ENCODE peak calls at places on chromosomes 13 and 19, in nine cellular contexts. B is effector memory CD4-positive, alpha-beta T cell; Q is body of pancreas; H is cardiac muscle cell; O is SJSA1; D is upper lobe of right lung; A is right lobe of liver; V is tibial artery; J is mammary epithelial cell. L is an unnamed sample.

GRCh38 chr19:43841990-43842389 is 14.9 kb downstream of the ZNF283 start:
- DNase-seq in A (no peak), D (no peak), V (no peak), B (no peak), J (no peak), O (no peak), H (no peak), Q (no peak), L (no peak)

GRCh38 chr13:38566526-38566925 is 120.4 kb upstream of the FREM2 start:
- DNase-seq in D (no peak), B (no peak), J (no peak), A (no peak), V (no peak), O (no peak), H (no peak), Q (no peak), L (peak; percentile 49)

GRCh38 chr19:5338661-5339469 is 1.7 kb downstream of the PTPRS start:
- DNase-seq in V (no peak), B (no peak), H (peak; percentile 73), J (no peak), D (no peak), O (no peak), Q (peak; percentile 17), A (no peak), L (peak; percentile 16)

GRCh38 chr13:48542581-48543341 is 9.9 kb upstream of the RCBTB2 start:
- DNase-seq in V (peak; percentile 54), O (no peak), J (no peak), H (peak; percentile 74), A (peak; percentile 82), B (no peak), Q (peak; percentile 51), D (peak; percentile 78), L (no peak)

GRCh38 chr13:87999791-88000190 is 328.6 kb downstream of the SLITRK5 start:
- DNase-seq in H (peak; percentile 4), J (no peak), A (no peak), V (no peak), O (peak; percentile 9), B (no peak), D (no peak), Q (no peak), L (no peak)

GRCh38 chr19:1512671-1513491 is at the start of gene ADAMTSL5:
- DNase-seq in H (peak; percentile 67), Q (no peak), B (peak; percentile 32), A (no peak), J (peak; percentile 76), V (no peak), O (peak; percentile 53), D (peak; percentile 81), L (peak; percentile 65)

GRCh38 chr13:18628428-18628827 is 553.2 kb downstream of the TUBA3C start:
- DNase-seq in D (no peak), Q (no peak), V (no peak), H (no peak), A (peak; percentile 63), B (no peak), J (no peak), O (no peak), L (no peak)

GRCh38 chr19:54389556-54389955 is 24.8 kb upstream of the LAIR1 start:
- DNase-seq in B (no peak), Q (no peak), H (no peak), D (no peak), A (no peak), J (no peak), V (no peak), O (no peak), L (no peak)

GRCh38 chr13:30735025-30735967 is at the start of gene ALOX5AP:
- DNase-seq in Q (no peak), V (no peak), B (no peak), J (no peak), O (no peak), A (no peak), H (no peak), D (no peak), L (no peak)

GRCh38 chr19:29328586-29328985 is 115.6 kb upstream of the UQCRFS1 start:
- DNase-seq in J (no peak), V (no peak), Q (no peak), B (no peak), O (no peak), A (no peak), H (no peak), D (no peak), L (no peak)

GRCh38 chr13:35675651-35676050 is 199.2 kb upstream of the MAB21L1 start:
- DNase-seq in J (no peak), B (no peak), A (no peak), H (no peak), D (no peak), O (no peak), Q (no peak), V (no peak), L (no peak)

DNA sequence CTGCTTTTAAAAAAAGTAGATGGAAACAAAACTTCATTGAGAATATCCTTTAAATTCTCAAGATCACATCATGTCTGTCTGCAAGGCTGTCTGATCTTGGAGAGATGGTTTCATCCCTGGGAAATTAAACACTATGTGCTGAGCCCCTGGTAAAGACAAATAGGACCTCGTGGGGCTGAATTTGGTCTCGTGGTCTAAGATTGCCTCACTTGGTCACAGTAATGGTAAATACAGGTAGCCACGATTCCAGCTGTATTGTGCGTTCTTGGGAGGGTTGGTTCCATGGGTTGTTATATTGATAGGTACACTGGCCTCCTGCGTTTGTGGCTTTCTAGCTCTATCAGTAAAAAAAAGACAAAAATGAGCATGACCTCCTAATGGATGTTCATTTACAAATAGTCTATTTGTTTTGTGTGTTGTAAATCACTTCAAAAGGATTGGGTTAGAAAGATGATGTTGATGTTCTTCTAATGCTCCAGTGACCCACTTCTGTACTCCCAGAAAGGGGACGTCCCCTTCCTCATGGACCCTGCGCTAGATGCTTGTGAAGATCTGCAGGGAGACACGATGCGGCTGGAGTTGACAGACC is 1.7 kb downstream of the CEBPG start:
- DNase-seq in H (no peak), B (no peak), V (no peak), A (no peak), Q (no peak), D (no peak), J (no peak), O (no peak), L (no peak)
- H3K4me3 ChIP-seq in H (no peak overlapping the region), B (no peak overlapping the region), V (peak overlapping the region; percentile 83), A (peak overlapping the region; percentile 72), Q (no peak overlapping the region), D (peak overlapping the region; percentile 74), J (peak overlapping the region; percentile 96), O (peak overlapping the region; percentile 100), L (peak overlapping the region; percentile 62)

GRCh38 chr19:13097331-13098258 is 5.1 kb downstream of the LYL1 start:
- DNase-seq in V (peak; percentile 67), B (no peak), J (no peak), A (peak; percentile 73), D (peak; percentile 82), O (no peak), Q (no peak), H (no peak), L (no peak)

GRCh38 chr19:13094771-13095392 is 7.8 kb downstream of the LYL1 start:
- DNase-seq in A (no peak), Q (no peak), J (no peak), H (no peak), B (no peak), V (no peak), O (no peak), D (no peak), L (no peak)

GRCh38 chr19:13095393-13095784 is 7.3 kb downstream of the LYL1 start:
- DNase-seq in H (no peak), V (no peak), O (no peak), A (no peak), Q (no peak), D (no peak), B (no peak), J (no peak), L (no peak)

GRCh38 chr19:13096968-13097330 is 5.7 kb downstream of the LYL1 start:
- DNase-seq in Q (no peak), H (no peak), D (no peak), B (no peak), A (no peak), J (no peak), O (no peak), V (no peak), L (no peak)

GRCh38 chr19:13095934-13096890 is 6.4 kb downstream of the LYL1 start:
- DNase-seq in O (no peak), Q (no peak), B (no peak), V (no peak), A (peak; percentile 74), D (no peak), H (peak; percentile 73), J (no peak), L (no peak)
- H3K27me3 ChIP-seq in O (no peaks in the 10 kb centered on the region), Q (peaks cover 10% of the 10 kb centered on the region), B (peaks cover 26% of the 10 kb centered on the region), V (no peaks in the 10 kb centered on the region), A (peaks cover 6% of the 10 kb centered on the region), D (no peaks in the 10 kb centered on the region), H (peaks cover 96% of the 10 kb centered on the region), J (no peaks in the 10 kb centered on the region), L (peaks cover 3% of the 10 kb centered on the region)

DNA sequence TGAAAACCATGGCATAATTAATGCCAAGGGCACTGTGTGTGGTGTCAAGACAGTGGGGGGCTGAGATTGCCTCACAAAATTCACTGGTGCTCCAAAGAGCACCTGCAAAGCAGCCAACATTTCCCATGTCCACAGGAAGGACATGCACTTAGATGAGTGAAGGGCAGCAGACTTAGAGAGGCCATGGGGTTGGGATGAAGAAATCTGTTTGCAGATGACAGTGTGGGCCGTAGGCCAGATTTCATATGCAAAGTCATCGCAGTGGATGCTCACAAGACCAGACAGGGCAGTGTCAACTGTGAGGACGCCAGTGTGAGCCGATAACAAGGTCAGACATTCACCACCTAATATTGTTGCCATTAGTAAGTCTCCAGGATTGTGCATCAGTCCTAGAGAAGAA is 773.4 kb downstream of the EFNB2 start:
- DNase-seq in O (no peak), B (no peak), V (no peak), A (peak; percentile 66), Q (no peak), D (no peak), H (no peak), J (no peak), L (no peak)
- H3K9me3 ChIP-seq in O (no peaks in the 10 kb centered on the region), B (no peaks in the 10 kb centered on the region), V (no peaks in the 10 kb centered on the region), A (no peaks in the 10 kb centered on the region), Q (no peaks in the 10 kb centered on the region), D (no peaks in the 10 kb centered on the region), H (no peaks in the 10 kb centered on the region), J (no peaks in the 10 kb centered on the region), L (no peaks in the 10 kb centered on the region)

GRCh38 chr13:41013834-41014233 is 5.3 kb downstream of the ELF1 start:
- DNase-seq in B (no peak), O (no peak), D (no peak), V (no peak), J (no peak), A (no peak), H (no peak), Q (no peak), L (no peak)
- H3K4me3 ChIP-seq in B (no peak overlapping the region), O (no peak overlapping the region), D (no peak overlapping the region), V (no peak overlapping the region), J (no peak overlapping the region), A (no peak overlapping the region), H (no peak overlapping the region), Q (no peak overlapping the region), L (no peak overlapping the region)

GRCh38 chr19:15519433-15519976 is 11.2 kb downstream of the CYP4F22 start:
- DNase-seq in Q (no peak), J (no peak), H (no peak), A (no peak), O (no peak), V (no peak), B (no peak), D (no peak), L (no peak)
- H3K27me3 ChIP-seq in Q (no peaks in the 10 kb centered on the region), J (no peaks in the 10 kb centered on the region), H (no peaks in the 10 kb centered on the region), A (no peaks in the 10 kb centered on the region), O (no peaks in the 10 kb centered on the region), V (no peaks in the 10 kb centered on the region), B (no peaks in the 10 kb centered on the region), D (peaks cover 5% of the 10 kb centered on the region), L (no peaks in the 10 kb centered on the region)